ENCODE peak calls at places on chromosomes 3 and 15, in seven cellular contexts. T is GM12865, E is heart right ventricle, X is progenitor cell of endocrine pancreas, O is HTR-8/SVneo, D is WTC11, P is iris pigment epithelial cell. R is an unnamed sample.

GRCh38 chr15:92652576-92652966 is 3.0 kb downstream of the FAM174B start:
- DNase-seq in T (no peak), X (no peak), P (no peak), E (no peak), O (no peak), D (no peak), R (no peak)

GRCh38 chr15:36356511-36356910 is 222.9 kb upstream of the CDIN1 start:
- DNase-seq in X (no peak), T (no peak), E (no peak), P (no peak), O (no peak), D (no peak), R (no peak)

GRCh38 chr15:96180062-96180745 is 150.3 kb upstream of the NR2F2 start:
- DNase-seq in O (no peak), D (no peak), T (no peak), P (no peak), X (no peak), E (no peak), R (no peak)

GRCh38 chr3:119181765-119182164 is 8.4 kb downstream of the UPK1B start:
- DNase-seq in X (no peak), P (peak; percentile 28), D (no peak), E (no peak), O (peak; percentile 40), T (no peak), R (no peak)

GRCh38 chr3:147934316-147935188 is 525.4 kb downstream of the ZIC1 start:
- DNase-seq in E (no peak), O (no peak), P (no peak), D (peak; percentile 17), T (no peak), X (no peak), R (no peak)

GRCh38 chr3:129576514-129577345 is 29.7 kb downstream of the PLXND1 start:
- DNase-seq in D (no peak), E (peak; percentile 58), O (no peak), T (peak; percentile 85), P (no peak), X (no peak), R (peak; percentile 78)

GRCh38 chr15:83890584-83890983 is 236.7 kb downstream of the ADAMTSL3 start:
- DNase-seq in T (no peak), P (peak; percentile 12), X (no peak), O (no peak), D (no peak), E (no peak), R (no peak)

GRCh38 chr15:85571780-85572179 is 191.4 kb downstream of the AKAP13 start:
- DNase-seq in P (no peak), D (no peak), O (no peak), X (no peak), T (no peak), E (no peak), R (no peak)

GRCh38 chr15:68034719-68035293 is 19.3 kb upstream of the PIAS1 start:
- DNase-seq in X (no peak), O (no peak), P (no peak), T (no peak), D (no peak), E (no peak), R (no peak)

GRCh38 chr3:10047876-10048275 is 21.6 kb downstream of the FANCD2 start:
- DNase-seq in P (peak; percentile 21), T (no peak), E (no peak), O (no peak), X (no peak), D (no peak), R (no peak)

GRCh38 chr15:64191971-64192830 is 29.4 kb upstream of the PPIB start:
- DNase-seq in E (no peak), X (no peak), T (no peak), D (no peak), P (no peak), O (no peak), R (no peak)

GRCh38 chr3:194465920-194466570 is 20.8 kb downstream of the ATP13A3 start:
- DNase-seq in T (no peak), X (no peak), D (no peak), O (no peak), E (no peak), P (no peak), R (no peak)

GRCh38 chr3:134232146-134232545 is 18.5 kb downstream of the RYK start:
- DNase-seq in P (peak; percentile 76), E (no peak), X (no peak), D (no peak), T (no peak), O (no peak), R (no peak)

GRCh38 chr3:127159547-127159946 is 33.4 kb upstream of the PRR23E start:
- DNase-seq in T (no peak), O (no peak), X (no peak), P (no peak), E (no peak), D (peak; percentile 23), R (no peak)

GRCh38 chr15:73078722-73079121 is 26.5 kb downstream of the NEO1 start:
- DNase-seq in O (peak; percentile 44), T (no peak), E (no peak), X (no peak), D (no peak), P (peak; percentile 79), R (no peak)

GRCh38 chr3:151962891-151963290 is 89.4 kb downstream of the SUCNR1 start:
- DNase-seq in X (no peak), D (no peak), P (no peak), E (no peak), T (no peak), O (no peak), R (no peak)

GRCh38 chr3:17322106-17322793 is 420.2 kb downstream of the TBC1D5 start:
- DNase-seq in E (no peak), T (peak; percentile 20), O (no peak), D (no peak), X (no peak), P (no peak), R (peak; percentile 17)

GRCh38 chr3:116947148-116947547 is 237.6 kb downstream of the TUSC7 start:
- DNase-seq in E (no peak), O (no peak), X (no peak), P (no peak), T (peak; percentile 65), D (no peak), R (no peak)

R was measured in Jurkat, Clone E6-1.